ENCODE peak calls at places on chromosomes 4 and X, in seven cellular contexts. I is A549, Z is H1, A is HCT116, D is SK-N-SH, J is HepG2, T is GM12878. X is an unnamed sample.

GRCh38 chr4:57013529-57014120 is 34.9 kb downstream of the POLR2B start:
- DNase-seq in A (no peak), I (no peak), Z (no peak), J (no peak), D (no peak), T (no peak), X (peak)

GRCh38 chr4:31084806-31085416 is 364.7 kb downstream of the PCDH7 start:
- DNase-seq in I (no peak), A (peak), Z (no peak), D (no peak), T (no peak), J (no peak), X (no peak)

GRCh38 chr4:168272488-168272887 is 46.1 kb downstream of the DDX60 start:
- DNase-seq in D (no peak), J (no peak), T (no peak), Z (no peak), A (no peak), I (no peak), X (no peak)

GRCh38 chrX:86133761-86134160 is 14.5 kb upstream of the DACH2 start:
- DNase-seq in J (no peak), A (no peak), T (no peak), D (peak), I (no peak), Z (no peak), X (peak)

GRCh38 chr4:112060212-112060611 is 85.0 kb upstream of the FAM241A start:
- DNase-seq in I (peak), D (peak), T (no peak), A (peak), Z (no peak), J (peak), X (peak)

GRCh38 chrX:153764786-153765137 is 713 bp downstream of the PLXNB3 start:
- DNase-seq in T (no peak), Z (no peak), J (peak), A (no peak), D (peak), I (no peak), X (no peak)

GRCh38 chr4:77959566-77960338 is 97.1 kb downstream of the MRPL1 start:
- DNase-seq in A (peak), T (peak), D (peak), I (peak), J (peak), Z (no peak), X (peak)

GRCh38 chr4:183772361-183772760 is 113.3 kb downstream of the TRAPPC11 start:
- DNase-seq in Z (no peak), J (no peak), D (no peak), T (no peak), I (no peak), A (no peak), X (no peak)

GRCh38 chr4:65311120-65311519 is 359.2 kb downstream of the EPHA5 start:
- DNase-seq in Z (no peak), A (no peak), D (no peak), T (no peak), I (no peak), J (no peak), X (no peak)

GRCh38 chrX:10525381-10525780 is 95.0 kb downstream of the MID1 start:
- DNase-seq in J (no peak), D (no peak), A (no peak), Z (no peak), I (no peak), T (no peak), X (no peak)

GRCh38 chr4:158008551-158009218 is 164.1 kb downstream of the GASK1B start:
- DNase-seq in T (no peak), J (no peak), I (no peak), Z (no peak), D (no peak), A (no peak), X (peak)

GRCh38 chr4:54227261-54228063 is 1.6 kb upstream of the PDGFRA start:
- DNase-seq in A (no peak), T (no peak), D (peak), J (no peak), Z (no peak), I (no peak), X (peak)

GRCh38 chr4:70399319-70399718 is 1.6 kb downstream of the OPRPN start:
- DNase-seq in D (no peak), J (no peak), T (no peak), I (no peak), A (no peak), Z (no peak), X (no peak)

GRCh38 chr4:101177146-101177545 is 170.2 kb downstream of the PPP3CA start:
- DNase-seq in D (no peak), J (no peak), I (no peak), T (no peak), A (no peak), Z (no peak), X (no peak)

GRCh38 chr4:124641715-124642380 is 70.7 kb downstream of the ANKRD50 start:
- DNase-seq in Z (no peak), T (no peak), D (no peak), J (no peak), I (peak), A (peak), X (peak)

DNA sequence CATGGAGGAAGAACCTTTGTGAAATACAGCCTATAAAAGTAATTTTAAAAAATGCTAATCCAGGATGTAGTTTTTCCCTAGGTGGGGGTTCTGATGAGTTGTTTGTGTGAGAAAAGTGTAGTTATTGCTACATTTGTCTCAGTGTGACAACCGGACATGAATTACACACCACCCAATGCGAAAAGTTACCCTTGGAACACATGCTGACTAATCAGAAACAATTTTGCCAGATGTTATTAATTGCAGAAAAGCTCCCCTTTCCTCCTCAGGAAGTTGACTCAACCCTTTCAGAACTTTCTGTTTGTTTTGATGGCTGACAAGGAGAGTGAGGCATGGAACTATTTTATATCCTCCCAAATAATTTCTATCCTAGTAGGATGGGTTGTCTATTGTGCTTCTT is 38.1 kb upstream of the EDA2R start:
- DNase-seq in I (no peak), T (no peak), A (no peak), D (no peak), Z (no peak), J (no peak), X (peak)
- TF ChIP-seq RAD21 in I (no peak), T (no peak), A (no peak), D (no peak), Z (no peak), J (no peak), X (no peak)

GRCh38 chr4:26885912-26886274 is 25.3 kb downstream of the STIM2 start:
- DNase-seq in J (no peak), Z (no peak), A (no peak), D (no peak), T (peak), I (no peak), X (no peak)
- TF ChIP-seq RAD21 in J (no peak), Z (no peak), A (no peak), D (no peak), T (peak), I (no peak), X (no peak)

GRCh38 chr4:38266616-38267015 is 306.4 kb downstream of the PTTG2 start:
- DNase-seq in T (no peak), D (no peak), A (peak), Z (no peak), J (peak), I (no peak), X (peak)
- TF ChIP-seq RAD21 in T (no peak), D (no peak), A (no peak), Z (no peak), J (no peak), I (no peak), X (no peak)

GRCh38 chr4:24912252-24913098 is at the start of gene CCDC149:
- DNase-seq in T (no peak), J (peak), Z (peak), I (peak), A (peak), D (peak), X (peak)
- TF ChIP-seq RAD21 in T (no peak), J (no peak), Z (peak), I (peak), A (no peak), D (no peak), X (no peak)

GRCh38 chrX:38879631-38880220 is 78.5 kb downstream of the MID1IP1 start:
- DNase-seq in Z (no peak), J (no peak), A (no peak), I (no peak), T (no peak), D (no peak), X (no peak)
- TF ChIP-seq RAD21 in Z (no peak), J (no peak), A (no peak), I (no peak), T (no peak), D (no peak), X (no peak)

X was measured in IMR-90.